ENCODE peak calls at places on chromosomes 1 and 21, in four cellular contexts. One of them, this sample, is unnamed. For H3K27me3, the result is how much of the 10 kb centered on the place peaks cover.

GRCh38 chr1:29686012-29686930 is 449.9 kb downstream of the PTPRU start:
- DNase-seq in ovary: no peak
- DNase-seq in HepG2: no peak
- DNase-seq in transverse colon: no peak
- DNase-seq in this sample: no peak

GRCh38 chr1:155759966-155760630 is 71.2 kb downstream of the DAP3 start:
- DNase-seq in ovary: no peak
- DNase-seq in HepG2: no peak
- DNase-seq in transverse colon: no peak
- DNase-seq in this sample: no peak

GRCh38 chr1:214229736-214230135 is 51.2 kb upstream of the SMYD2 start:
- DNase-seq in ovary: no peak
- DNase-seq in HepG2: no peak
- DNase-seq in transverse colon: no peak
- DNase-seq in this sample: no peak

GRCh38 chr1:149986486-149987296 is 23.8 kb downstream of the OTUD7B start:
- DNase-seq in ovary: no peak
- DNase-seq in HepG2: no peak
- DNase-seq in transverse colon: no peak
- DNase-seq in this sample: no peak

GRCh38 chr1:37028981-37029617 is 5.2 kb downstream of the GRIK3 start:
- DNase-seq in ovary: no peak
- DNase-seq in HepG2: no peak
- DNase-seq in transverse colon: no peak
- DNase-seq in this sample: no peak

GRCh38 chr1:15696956-15697521 is 12.9 kb downstream of the PLEKHM2 start:
- DNase-seq in ovary: no peak
- DNase-seq in HepG2: no peak
- DNase-seq in transverse colon: peak
- DNase-seq in this sample: no peak

GRCh38 chr1:89548486-89548857 is 23.8 kb downstream of the LRRC8B start:
- DNase-seq in ovary: no peak
- DNase-seq in HepG2: no peak
- DNase-seq in transverse colon: no peak
- DNase-seq in this sample: no peak

GRCh38 chr1:41592451-41593125 is 108.1 kb upstream of the EDN2 start:
- DNase-seq in ovary: no peak
- DNase-seq in HepG2: no peak
- DNase-seq in transverse colon: no peak
- DNase-seq in this sample: no peak

GRCh38 chr1:228120351-228121091 is 11.4 kb upstream of the MRPL55 start:
- DNase-seq in ovary: no peak
- DNase-seq in HepG2: no peak
- DNase-seq in transverse colon: no peak
- DNase-seq in this sample: no peak

GRCh38 chr1:38418195-38419030 is 371.8 kb upstream of the POU3F1 start:
- DNase-seq in ovary: no peak
- DNase-seq in HepG2: no peak
- DNase-seq in transverse colon: no peak
- DNase-seq in this sample: no peak

GRCh38 chr1:25246600-25247023 is 642 bp downstream of the RSRP1 start:
- DNase-seq in ovary: peak
- DNase-seq in HepG2: no peak
- DNase-seq in transverse colon: peak
- DNase-seq in this sample: no peak

GRCh38 chr1:221845650-221846371 is 103.9 kb upstream of the DUSP10 start:
- DNase-seq in ovary: no peak
- DNase-seq in HepG2: peak
- DNase-seq in transverse colon: peak
- DNase-seq in this sample: peak

GRCh38 chr1:5803851-5804250 is 188.4 kb downstream of the NPHP4 start:
- DNase-seq in ovary: no peak
- DNase-seq in HepG2: no peak
- DNase-seq in transverse colon: no peak
- DNase-seq in this sample: no peak

GRCh38 chr1:177216587-177217202 is 45.9 kb downstream of the BRINP2 start:
- DNase-seq in ovary: no peak
- DNase-seq in HepG2: no peak
- DNase-seq in transverse colon: no peak
- DNase-seq in this sample: no peak

GRCh38 chr1:8197493-8198282 is 120.2 kb upstream of the SLC45A1 start:
- DNase-seq in ovary: peak
- DNase-seq in HepG2: peak
- DNase-seq in transverse colon: peak
- DNase-seq in this sample: peak

GRCh38 chr1:214604543-214604942 is 1.5 kb downstream of the CENPF start:
- DNase-seq in ovary: no peak
- DNase-seq in HepG2: peak
- DNase-seq in transverse colon: no peak
- DNase-seq in this sample: no peak

GRCh38 chr1:184387871-184388670 is 1.2 kb downstream of the C1orf21 start:
- DNase-seq in ovary: peak
- DNase-seq in HepG2: no peak
- DNase-seq in transverse colon: peak
- DNase-seq in this sample: peak

GRCh38 chr1:179091691-179092165 is 9.9 kb downstream of the TOR3A start:
- DNase-seq in ovary: peak
- DNase-seq in HepG2: peak
- DNase-seq in transverse colon: peak
- DNase-seq in this sample: peak

GRCh38 chr1:159889821-159890252 is 10.1 kb downstream of the CFAP45 start:
- DNase-seq in ovary: no peak
- DNase-seq in HepG2: no peak
- DNase-seq in transverse colon: no peak
- DNase-seq in this sample: no peak

GRCh38 chr1:64948905-64949833 is 17.2 kb downstream of the JAK1 start:
- DNase-seq in ovary: no peak
- DNase-seq in HepG2: no peak
- DNase-seq in transverse colon: no peak
- DNase-seq in this sample: no peak

GRCh38 chr1:117339866-117340357 is 27.3 kb upstream of the MAN1A2 start:
- DNase-seq in ovary: no peak
- DNase-seq in HepG2: peak
- DNase-seq in transverse colon: peak
- DNase-seq in this sample: peak

GRCh38 chr1:210652329-210652954 is 323.7 kb downstream of the HHAT start:
- DNase-seq in ovary: no peak
- DNase-seq in HepG2: no peak
- DNase-seq in transverse colon: no peak
- DNase-seq in this sample: no peak

GRCh38 chr21:39384674-39385298 is 35.9 kb upstream of the HMGN1 start:
- DNase-seq in ovary: no peak
- DNase-seq in HepG2: peak
- DNase-seq in transverse colon: no peak
- DNase-seq in this sample: no peak

GRCh38 chr21:44732956-44733355 is 21.6 kb upstream of the TSPEAR start:
- DNase-seq in ovary: no peak
- DNase-seq in HepG2: no peak
- DNase-seq in transverse colon: no peak
- DNase-seq in this sample: no peak

GRCh38 chr1:54167422-54168139 is 14.8 kb upstream of the CDCP2 start:
- DNase-seq in ovary: no peak
- DNase-seq in HepG2: no peak
- DNase-seq in transverse colon: no peak
- DNase-seq in this sample: no peak

GRCh38 chr1:226064168-226064815 is 1.8 kb downstream of the H3-3A start:
- DNase-seq in ovary: no peak
- DNase-seq in HepG2: peak
- DNase-seq in transverse colon: no peak
- DNase-seq in this sample: no peak
- TF ChIP-seq POLR2A in ovary: no peak
- TF ChIP-seq POLR2A in HepG2: no peak
- TF ChIP-seq POLR2A in transverse colon: peak
- TF ChIP-seq POLR2A in this sample: peak

GRCh38 chr1:34113887-34114286 is 51.1 kb downstream of the CSMD2 start:
- DNase-seq in ovary: no peak
- DNase-seq in HepG2: peak
- DNase-seq in transverse colon: no peak
- DNase-seq in this sample: no peak
- TF ChIP-seq CTCF in ovary: no peak
- TF ChIP-seq CTCF in HepG2: peak
- TF ChIP-seq CTCF in transverse colon: no peak
- TF ChIP-seq CTCF in this sample: no peak

GRCh38 chr1:3693321-3693720 is 41.0 kb downstream of the TP73 start:
- DNase-seq in ovary: no peak
- DNase-seq in HepG2: no peak
- DNase-seq in transverse colon: no peak
- DNase-seq in this sample: no peak

GRCh38 chr1:3692593-3692992 is 40.3 kb downstream of the TP73 start:
- DNase-seq in ovary: no peak
- DNase-seq in HepG2: no peak
- DNase-seq in transverse colon: no peak
- DNase-seq in this sample: no peak

GRCh38 chr1:3688836-3689750 is 36.8 kb downstream of the TP73 start:
- DNase-seq in ovary: no peak
- DNase-seq in HepG2: no peak
- DNase-seq in transverse colon: no peak
- DNase-seq in this sample: no peak

GRCh38 chr1:3690282-3691065 is 38.2 kb downstream of the TP73 start:
- DNase-seq in ovary: no peak
- DNase-seq in HepG2: no peak
- DNase-seq in transverse colon: no peak
- DNase-seq in this sample: peak

GRCh38 chr1:3691421-3692204 is 39.3 kb downstream of the TP73 start:
- DNase-seq in ovary: no peak
- DNase-seq in HepG2: no peak
- DNase-seq in transverse colon: no peak
- DNase-seq in this sample: no peak
- H3K27me3 ChIP-seq in ovary: under half
- H3K27me3 ChIP-seq in HepG2: under half
- H3K27me3 ChIP-seq in transverse colon: under half
- H3K27me3 ChIP-seq in this sample: under half

GRCh38 chr21:41367598-41368360 is 6.0 kb downstream of the MX2 start:
- DNase-seq in ovary: no peak
- DNase-seq in HepG2: no peak
- DNase-seq in transverse colon: no peak
- DNase-seq in this sample: no peak
- TF ChIP-seq POLR2A in ovary: no peak
- TF ChIP-seq POLR2A in HepG2: no peak
- TF ChIP-seq POLR2A in transverse colon: no peak
- TF ChIP-seq POLR2A in this sample: no peak

GRCh38 chr1:87787551-87787950 is 458.9 kb downstream of the LMO4 start:
- DNase-seq in ovary: no peak
- DNase-seq in HepG2: peak
- DNase-seq in transverse colon: no peak
- DNase-seq in this sample: no peak
- TF ChIP-seq CTCF in ovary: no peak
- TF ChIP-seq CTCF in HepG2: peak
- TF ChIP-seq CTCF in transverse colon: no peak
- TF ChIP-seq CTCF in this sample: no peak

GRCh38 chr1:158248771-158249170 is 5.5 kb upstream of the CD1A start:
- DNase-seq in ovary: no peak
- DNase-seq in HepG2: no peak
- DNase-seq in transverse colon: no peak
- DNase-seq in this sample: no peak
- H3K27me3 ChIP-seq in ovary: under half
- H3K27me3 ChIP-seq in HepG2: under half
- H3K27me3 ChIP-seq in transverse colon: under half
- H3K27me3 ChIP-seq in this sample: under half

GRCh38 chr1:186681136-186681535 is 913 bp upstream of the PTGS2 start:
- DNase-seq in ovary: no peak
- DNase-seq in HepG2: no peak
- DNase-seq in transverse colon: no peak
- DNase-seq in this sample: no peak

GRCh38 chr1:186680031-186681012 is at the start of gene PTGS2:
- DNase-seq in ovary: peak
- DNase-seq in HepG2: no peak
- DNase-seq in transverse colon: peak
- DNase-seq in this sample: peak

GRCh38 chr1:186682721-186683120 is 2.5 kb upstream of the PTGS2 start:
- DNase-seq in ovary: no peak
- DNase-seq in HepG2: no peak
- DNase-seq in transverse colon: no peak
- DNase-seq in this sample: no peak

GRCh38 chr1:186683637-186684410 is 3.6 kb upstream of the PTGS2 start:
- DNase-seq in ovary: no peak
- DNase-seq in HepG2: no peak
- DNase-seq in transverse colon: no peak
- DNase-seq in this sample: no peak

GRCh38 chr1:186681806-186682205 is 1.6 kb upstream of the PTGS2 start:
- DNase-seq in ovary: no peak
- DNase-seq in HepG2: no peak
- DNase-seq in transverse colon: no peak
- DNase-seq in this sample: no peak
- TF ChIP-seq POLR2A in ovary: no peak
- TF ChIP-seq POLR2A in HepG2: no peak
- TF ChIP-seq POLR2A in transverse colon: no peak
- TF ChIP-seq POLR2A in this sample: no peak